ENCODE peak calls at places on chromosome 9, in four cellular contexts. Z is IMR-90, H is neuronal stem cell, G is H9. W is an unnamed sample.
A peak's percentile ranks its signal among the peaks of the same experiment; 100 is the strongest.

GRCh38 chr9:112012026-112012902 is 115.7 kb downstream of the UGCG start:
- DNase-seq in G (no peak), Z (peak; percentile 95), H (no peak), W (peak; percentile 90)

GRCh38 chr9:108182950-108183381 is 672.8 kb downstream of the ACTL7B start:
- DNase-seq in G (no peak), H (no peak), Z (peak; percentile 55), W (peak; percentile 67)

GRCh38 chr9:117656007-117656406 is 48.2 kb upstream of the TLR4 start:
- DNase-seq in G (no peak), H (no peak), Z (no peak), W (no peak)

GRCh38 chr9:72509053-72509452 is 12.4 kb upstream of the TMC1 start:
- DNase-seq in G (no peak), Z (peak; percentile 74), H (no peak), W (peak; percentile 34)

GRCh38 chr9:135827866-135828580 is 79.3 kb downstream of the CAMSAP1 start:
- DNase-seq in Z (no peak), H (no peak), G (no peak), W (no peak)

GRCh38 chr9:12463641-12464040 is 229.5 kb upstream of the TYRP1 start:
- DNase-seq in Z (no peak), G (no peak), H (no peak), W (no peak)

GRCh38 chr9:133944746-133945135 is 47.4 kb downstream of the VAV2 start:
- DNase-seq in Z (peak; percentile 62), G (no peak), H (no peak), W (peak; percentile 65)

GRCh38 chr9:109194157-109194556 is 27.1 kb upstream of the FRRS1L start:
- DNase-seq in H (no peak), Z (peak; percentile 73), G (no peak), W (no peak)

GRCh38 chr9:16726023-16726422 is 144.4 kb downstream of the BNC2 start:
- DNase-seq in G (no peak), Z (peak; percentile 70), H (no peak), W (peak; percentile 64)

GRCh38 chr9:19028835-19029451 is 4.1 kb downstream of the SAXO1 start:
- DNase-seq in Z (peak; percentile 75), H (peak; percentile 64), G (peak; percentile 61), W (peak; percentile 76)

GRCh38 chr9:113645224-113645971 is 181.9 kb downstream of the RGS3 start:
- DNase-seq in G (peak; percentile 30), Z (no peak), H (no peak), W (no peak)

GRCh38 chr9:127848756-127849504 is 5.5 kb downstream of the ENG start:
- DNase-seq in Z (no peak), G (no peak), H (no peak), W (no peak)
- H3K27ac ChIP-seq in Z (no peak overlapping the region), G (no peak overlapping the region), H (no peak overlapping the region), W (no peak overlapping the region)

DNA sequence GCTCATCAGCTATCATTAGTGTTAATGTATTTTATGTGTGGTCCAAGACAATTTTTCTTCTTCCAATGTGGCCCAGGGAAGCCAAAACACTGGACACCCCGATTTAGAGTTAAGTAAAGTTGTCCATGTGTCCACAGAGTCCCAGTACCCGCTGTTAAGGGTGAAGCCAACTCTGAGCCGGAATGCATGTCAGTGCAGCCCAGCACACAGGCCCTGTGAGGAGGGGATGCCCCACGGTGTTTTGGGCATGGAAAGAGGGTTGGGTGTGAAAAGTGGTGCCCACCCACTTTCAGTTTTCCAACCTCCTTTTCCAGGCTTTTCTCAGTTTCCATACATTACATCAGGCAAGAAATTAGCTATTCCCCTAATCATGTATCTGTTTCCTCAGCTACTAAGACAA is 24.4 kb downstream of the SHC3 start:
- DNase-seq in Z (no peak), G (no peak), H (no peak), W (no peak)
- H3K9ac ChIP-seq in Z (peak overlapping the region; percentile 41), G (no peak overlapping the region), H (no peak overlapping the region), W (peak overlapping the region; percentile 84)

GRCh38 chr9:103514767-103515166 is 519.6 kb downstream of the CYLC2 start:
- DNase-seq in G (no peak), Z (no peak), H (no peak), W (no peak)
- H3K4ac ChIP-seq in G (no peak overlapping the region), Z (no peak overlapping the region), H (no peak overlapping the region), W (no peak overlapping the region)

GRCh38 chr9:137188490-137189296 is at the start of the genes ANAPC2 and SSNA1:
- DNase-seq in Z (peak; percentile 92), H (peak; percentile 93), G (peak; percentile 91), W (peak; percentile 93)

GRCh38 chr9:137190315-137190853 is 1.9 kb downstream of the SSNA1 start:
- DNase-seq in G (no peak), Z (no peak), H (no peak), W (no peak)

GRCh38 chr9:137191245-137191644 is 2.8 kb downstream of the SSNA1 start:
- DNase-seq in Z (no peak), H (no peak), G (no peak), W (no peak)

GRCh38 chr9:137188086-137188489 is 272 bp downstream of the ANAPC2 start:
- DNase-seq in G (no peak), H (no peak), Z (no peak), W (no peak)

DNA sequence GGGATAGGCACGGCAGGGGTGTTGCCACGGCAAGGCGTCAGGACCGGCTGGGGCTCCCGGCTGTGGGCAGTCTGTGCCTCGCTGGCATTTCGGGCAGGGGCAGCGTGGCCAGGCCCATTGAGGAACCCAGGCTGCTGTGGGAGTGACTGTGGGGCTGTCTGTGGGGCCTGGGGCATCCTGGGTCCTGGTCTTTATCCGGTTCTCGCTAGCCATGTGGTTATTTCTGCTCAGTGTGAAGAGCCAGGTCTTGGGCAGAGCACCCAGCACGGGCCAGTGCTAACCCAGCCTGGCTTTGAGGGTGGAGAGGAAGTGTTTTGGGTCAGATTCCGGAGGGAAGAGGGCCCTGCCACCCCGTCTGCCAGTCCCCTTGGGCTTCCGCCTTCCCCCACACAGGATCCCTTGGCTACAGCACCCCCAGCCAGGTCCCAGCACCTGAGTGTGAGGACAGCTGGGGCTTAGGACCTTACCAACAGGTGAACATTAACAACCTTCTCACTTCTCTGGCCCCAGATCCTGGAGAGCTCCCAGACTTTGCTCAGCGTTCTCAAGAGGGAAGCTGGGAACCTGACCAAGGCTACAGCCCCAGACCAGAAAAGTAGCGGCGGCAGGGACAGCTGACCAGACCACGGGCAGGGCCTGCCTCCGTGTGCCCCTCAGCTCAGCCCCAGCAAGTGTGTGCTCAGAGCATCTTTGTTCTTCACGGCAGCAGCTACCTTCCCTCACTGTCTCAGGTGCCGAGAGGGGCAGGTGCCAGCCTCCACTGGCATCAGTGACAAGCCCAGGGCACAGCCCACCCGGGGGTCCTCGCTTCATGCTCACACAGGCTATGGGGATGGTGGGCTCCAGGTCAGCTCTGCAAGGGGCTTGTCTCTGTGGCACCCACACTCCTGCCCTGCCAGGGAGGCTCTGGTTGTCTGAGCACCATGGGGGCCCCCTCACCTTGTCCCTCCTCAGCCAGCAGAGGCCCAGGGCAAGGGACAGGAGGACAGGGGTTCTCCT is 1.1 kb downstream of the SSNA1 start:
- DNase-seq in G (no peak), H (no peak), Z (no peak), W (no peak)
- H3K27ac ChIP-seq in G (no peak overlapping the region), H (no peak overlapping the region), Z (peak overlapping the region; percentile 73), W (peak overlapping the region; percentile 70)

GRCh38 chr9:94860678-94861588 is 134.4 kb downstream of the AOPEP start:
- DNase-seq in H (no peak), G (no peak), Z (peak; percentile 89), W (peak; percentile 89)
- H3K9ac ChIP-seq in H (no peak overlapping the region), G (no peak overlapping the region), Z (no peak overlapping the region), W (peak overlapping the region; percentile 70)

DNA sequence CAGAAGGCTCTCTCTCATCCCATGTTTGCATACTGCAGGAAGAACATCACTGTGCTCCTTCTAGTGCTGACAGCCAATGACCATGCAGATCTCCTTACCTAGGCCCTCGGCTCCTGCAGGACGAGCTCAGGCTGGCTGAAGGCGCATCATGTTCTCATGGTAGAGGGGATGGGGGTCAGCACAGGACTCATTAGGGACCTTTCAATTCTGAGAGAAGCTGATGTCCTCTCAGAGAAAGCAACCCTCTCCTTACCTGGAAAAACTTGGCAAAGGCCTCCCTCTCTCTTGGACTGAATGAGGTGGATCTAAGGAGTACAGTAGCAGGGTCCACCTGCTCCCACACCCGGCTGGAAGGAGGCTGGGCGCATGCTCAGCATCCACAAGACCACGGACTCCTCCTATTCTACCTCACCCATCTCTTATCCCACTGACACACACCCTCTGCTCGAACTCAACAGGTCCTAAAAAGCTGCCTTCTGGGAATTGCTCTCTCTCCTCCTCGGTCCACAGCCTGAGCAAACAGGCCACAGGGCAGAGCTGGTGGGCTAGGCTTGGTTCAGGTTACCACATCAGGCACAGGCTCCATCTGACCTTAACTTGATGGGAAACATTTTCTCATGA is 2.9 kb downstream of the IPPK start:
- DNase-seq in G (peak; percentile 4), Z (no peak), H (no peak), W (no peak)
- H3K4ac ChIP-seq in G (no peak overlapping the region), Z (no peak overlapping the region), H (no peak overlapping the region), W (no peak overlapping the region)

W was measured in mesenchymal stem cell.